ENCODE peak calls at places on chromosomes 2 and 18, in four cellular contexts. D is psoas muscle, W is mammary epithelial cell, P is fibroblast of villous mesenchyme. T is an unnamed sample.

GRCh38 chr2:11869423-11869991 is 123.1 kb downstream of the LPIN1 start:
- DNase-seq in W (no peak), P (no peak), D (no peak), T (no peak)

GRCh38 chr2:172629586-172629985 is 73.7 kb downstream of the PDK1 start:
- DNase-seq in P (no peak), W (no peak), D (no peak), T (no peak)

GRCh38 chr2:176063958-176064357 is 19.8 kb downstream of the EVX2 start:
- DNase-seq in W (no peak), P (no peak), D (no peak), T (no peak)

GRCh38 chr18:47280121-47280520 is 28.7 kb upstream of the SKOR2 start:
- DNase-seq in D (no peak), P (no peak), W (no peak), T (no peak)

GRCh38 chr2:9809064-9809356 is 34.3 kb upstream of the TAF1B start:
- DNase-seq in P (no peak), W (peak), D (no peak), T (no peak)

GRCh38 chr18:78730564-78731422 is 248.8 kb upstream of the SALL3 start:
- DNase-seq in D (no peak), P (no peak), W (no peak), T (no peak)

GRCh38 chr2:45946023-45946422 is 294.5 kb downstream of the PRKCE start:
- DNase-seq in P (peak), D (no peak), W (peak), T (no peak)

GRCh38 chr2:215015421-215015820 is 123.0 kb downstream of the ABCA12 start:
- DNase-seq in D (no peak), P (no peak), W (no peak), T (no peak)

GRCh38 chr2:61770746-61771145 is 83.1 kb downstream of the FAM161A start:
- DNase-seq in D (no peak), W (peak), P (peak), T (no peak)

GRCh38 chr2:28411166-28411755 is 18.6 kb downstream of the FOSL2 start:
- DNase-seq in W (no peak), D (no peak), P (no peak), T (no peak)

GRCh38 chr2:37566517-37566961 is 104.9 kb downstream of the CDC42EP3 start:
- DNase-seq in D (peak), P (peak), W (no peak), T (peak)

GRCh38 chr2:115234175-115234574 is 791.7 kb downstream of the DPP10 start:
- DNase-seq in W (no peak), D (no peak), P (no peak), T (no peak)

GRCh38 chr2:237072067-237072931 is 13.4 kb upstream of the COPS8 start:
- DNase-seq in P (peak), D (peak), W (peak), T (no peak)

GRCh38 chr2:53217250-53217649 is 550.4 kb upstream of the CHAC2 start:
- DNase-seq in W (no peak), D (no peak), P (no peak), T (no peak)

GRCh38 chr2:128513416-128514283 is 195.0 kb upstream of the HS6ST1 start:
- DNase-seq in P (no peak), W (no peak), D (no peak), T (no peak)

GRCh38 chr2:45837812-45838341 is 186.4 kb downstream of the PRKCE start:
- DNase-seq in W (no peak), P (no peak), D (no peak), T (no peak)

GRCh38 chr2:37648316-37649011 is 23.0 kb downstream of the CDC42EP3 start:
- DNase-seq in W (no peak), D (peak), P (no peak), T (no peak)

DNA sequence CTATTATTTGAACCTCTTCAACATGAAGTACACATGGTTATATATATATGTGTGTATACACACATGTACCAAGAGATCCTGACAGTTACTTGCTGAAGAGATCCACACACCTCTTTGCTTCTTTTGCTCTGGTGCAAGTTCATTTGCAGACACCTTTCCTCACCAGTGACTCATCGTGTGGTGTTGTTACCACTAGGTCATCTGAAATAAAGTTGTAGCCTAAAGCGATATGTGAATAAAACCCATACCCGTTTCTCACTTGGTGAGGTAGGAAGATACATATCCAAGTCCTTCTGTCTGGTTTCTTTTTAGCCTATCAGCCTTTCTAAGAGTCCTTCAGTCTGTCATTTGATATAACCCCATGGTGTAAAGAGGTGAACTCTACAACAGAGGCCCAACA is 379.5 kb upstream of the RAB12 start:
- DNase-seq in W (peak), P (peak), D (no peak), T (no peak)
- TF ChIP-seq CTCF in W (no peak), P (no peak), D (no peak), T (no peak)

GRCh38 chr18:45663646-45664045 is 48.4 kb downstream of the SLC14A2 start:
- DNase-seq in W (no peak), P (no peak), D (no peak), T (no peak)
- H3K4me3 ChIP-seq in W (no peak), P (no peak), D (no peak), T (no peak)

DNA sequence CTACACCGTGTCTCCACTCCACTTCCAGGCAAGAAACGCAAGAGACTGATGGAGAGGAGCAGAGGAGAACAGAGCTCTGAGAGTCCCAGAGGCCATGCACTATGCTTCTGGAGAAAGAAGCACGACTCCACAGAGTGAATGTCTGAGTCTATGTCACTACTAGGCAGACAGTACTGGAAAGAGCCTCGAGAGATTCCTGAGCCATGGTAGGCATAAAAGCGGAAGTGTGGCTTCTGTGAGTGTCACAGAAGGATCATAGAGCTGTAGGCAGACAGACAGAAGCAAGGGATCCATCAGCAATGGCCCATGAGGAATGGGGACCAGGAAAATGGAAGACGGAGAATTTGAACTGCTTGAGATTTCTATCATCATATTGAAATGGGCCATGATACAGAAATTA is 542.6 kb downstream of the ZEB2 start:
- DNase-seq in W (no peak), D (no peak), P (no peak), T (no peak)
- TF ChIP-seq CTCF in W (no peak), D (no peak), P (no peak), T (no peak)

GRCh38 chr2:189408294-189408693 is 33.0 kb upstream of the WDR75 start:
- DNase-seq in P (no peak), W (no peak), D (no peak), T (no peak)

GRCh38 chr2:189409136-189409535 is 32.1 kb upstream of the WDR75 start:
- DNase-seq in W (no peak), P (no peak), D (no peak), T (no peak)

GRCh38 chr2:189407161-189407943 is 33.9 kb upstream of the WDR75 start:
- DNase-seq in W (peak), P (peak), D (no peak), T (peak)

GRCh38 chr2:189406612-189407011 is 34.7 kb upstream of the WDR75 start:
- DNase-seq in W (no peak), P (peak), D (no peak), T (no peak)

DNA sequence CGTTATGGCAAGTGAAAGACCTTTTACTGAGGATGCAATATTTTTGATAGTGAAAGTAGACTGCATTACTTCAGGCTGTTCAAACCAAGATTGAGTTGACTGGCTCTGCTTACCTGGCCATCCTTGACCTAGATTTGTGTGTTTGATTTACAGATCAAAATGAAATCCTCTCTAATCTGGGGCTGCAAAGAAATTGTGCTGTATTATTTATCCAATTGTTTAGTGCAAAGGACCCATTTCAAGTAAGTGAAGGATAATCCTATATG is 33.4 kb upstream of the WDR75 start:
- DNase-seq in D (no peak), P (no peak), W (no peak), T (no peak)
- H3K4me3 ChIP-seq in D (no peak), P (no peak), W (no peak), T (peak)

DNA sequence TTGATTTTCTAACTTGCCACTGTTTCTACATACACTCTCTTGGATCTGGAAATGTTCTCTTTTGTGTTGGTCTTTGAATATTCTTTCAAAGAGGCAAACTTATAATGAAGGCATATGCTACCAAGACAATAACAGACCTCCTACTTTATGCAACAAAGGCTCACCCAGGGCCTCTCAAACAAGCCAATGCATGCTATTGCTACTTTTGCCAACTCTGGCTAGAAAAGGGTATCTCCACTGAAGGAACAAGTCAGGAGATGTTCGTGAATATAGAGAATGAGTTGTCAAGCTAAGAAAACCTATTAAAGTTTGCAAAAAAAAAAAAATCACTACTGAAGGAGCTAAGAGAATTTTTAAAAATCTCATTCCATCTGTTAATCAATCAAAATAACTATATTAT is 15.9 kb upstream of the DSG2 start:
- DNase-seq in P (no peak), W (peak), D (no peak), T (no peak)
- TF ChIP-seq CTCF in P (no peak), W (no peak), D (no peak), T (no peak)